ENCODE peak calls at places on chromosomes 2 and 18, in six cellular contexts. S, I, L, O, K and E are unnamed samples. For H3K27me3 and H3K4me1, the result is how much of the 10 kb centered on the place peaks cover.

GRCh38 chr2:169676850-169677249 is 17.4 kb downstream of the CFAP210 start:
- DNase-seq in L (no peak), S (no peak), O (no peak), I (peak), K (no peak), E (no peak)

GRCh38 chr2:88950010-88950409 is 258.5 kb downstream of the RPIA start:
- DNase-seq in O (no peak), I (no peak), K (no peak), L (peak), S (peak), E (no peak)

GRCh38 chr2:84970266-84970955 is 550 bp upstream of the KCMF1 start:
- DNase-seq in S (peak), O (peak), K (peak), I (peak), L (peak), E (peak)

GRCh38 chr2:149719695-149720094 is 132.1 kb upstream of the MMADHC start:
- DNase-seq in L (no peak), S (no peak), K (no peak), O (no peak), I (no peak), E (no peak)

GRCh38 chr18:59681521-59682004 is 15.7 kb downstream of the CCBE1 start:
- DNase-seq in I (peak), K (no peak), O (no peak), S (no peak), L (no peak), E (no peak)

GRCh38 chr2:28233070-28233718 is 159.5 kb upstream of the FOSL2 start:
- DNase-seq in O (peak), S (peak), I (no peak), L (no peak), K (no peak), E (no peak)

GRCh38 chr18:58900015-58900649 is 35.5 kb downstream of the ZNF532 start:
- DNase-seq in K (no peak), I (no peak), S (no peak), L (no peak), O (no peak), E (no peak)

GRCh38 chr2:71796174-71796592 is 342.8 kb downstream of the DYSF start:
- DNase-seq in I (no peak), K (no peak), O (no peak), S (peak), L (no peak), E (no peak)

GRCh38 chr2:238040918-238041317 is 19.9 kb upstream of the SCLY start:
- DNase-seq in K (no peak), I (no peak), S (no peak), L (no peak), O (no peak), E (no peak)
- H3K27me3 ChIP-seq in K (under half), I (under half), S (under half), L (under half), O (under half), E (under half)

DNA sequence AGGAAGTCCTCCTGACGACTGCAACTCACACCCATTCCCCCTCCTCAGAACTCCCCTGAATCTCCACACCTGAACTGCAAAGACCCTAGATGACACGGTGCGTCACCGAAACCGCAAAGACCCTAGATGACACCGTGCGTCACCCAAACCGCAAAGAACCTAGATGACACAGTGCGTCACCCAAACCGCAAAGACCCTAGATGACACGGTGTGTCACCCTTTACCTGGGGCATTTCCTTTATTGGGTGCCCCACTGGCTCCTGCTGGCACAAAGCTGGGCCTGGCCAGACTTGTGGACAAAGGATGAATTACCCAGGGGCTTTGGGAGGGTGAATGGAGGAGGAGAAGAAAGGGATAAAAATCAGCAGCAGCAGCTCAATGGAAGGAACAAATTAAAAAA is 123.8 kb downstream of the CELF4 start:
- DNase-seq in S (no peak), I (no peak), O (no peak), L (no peak), K (no peak), E (no peak)
- H3K4me1 ChIP-seq in S (under half), I (under half), O (under half), L (under half), K (under half), E (under half)

GRCh38 chr18:57440331-57441101 is 5.3 kb downstream of the ONECUT2 start:
- DNase-seq in I (peak), S (no peak), L (no peak), O (no peak), K (no peak), E (no peak)

GRCh38 chr18:57439985-57440330 is 4.8 kb downstream of the ONECUT2 start:
- DNase-seq in L (no peak), I (peak), O (no peak), S (no peak), K (no peak), E (no peak)

GRCh38 chr18:57443247-57443646 is 8.1 kb downstream of the ONECUT2 start:
- DNase-seq in O (no peak), I (no peak), L (no peak), S (no peak), K (no peak), E (no peak)

GRCh38 chr18:57439617-57439975 is 4.4 kb downstream of the ONECUT2 start:
- DNase-seq in I (peak), O (no peak), L (no peak), K (no peak), S (no peak), E (no peak)

GRCh38 chr18:57441395-57441794 is 6.2 kb downstream of the ONECUT2 start:
- DNase-seq in L (no peak), S (no peak), O (no peak), I (peak), K (no peak), E (no peak)
- H3K4me3 ChIP-seq in L (no peak), S (no peak), O (no peak), I (peak), K (no peak), E (no peak)

GRCh38 chr2:177735318-177735803 is 337.2 kb downstream of the PDE11A start:
- DNase-seq in S (no peak), I (no peak), O (no peak), K (no peak), L (no peak), E (no peak)

GRCh38 chr2:177733322-177733855 is 339.2 kb downstream of the PDE11A start:
- DNase-seq in S (no peak), I (peak), L (no peak), O (no peak), K (no peak), E (no peak)

GRCh38 chr2:177740718-177741117 is 331.9 kb downstream of the PDE11A start:
- DNase-seq in L (no peak), O (no peak), S (no peak), I (no peak), K (no peak), E (peak)

GRCh38 chr2:177741866-177742265 is 330.7 kb downstream of the PDE11A start:
- DNase-seq in I (no peak), O (no peak), S (no peak), L (no peak), K (no peak), E (no peak)

GRCh38 chr2:177738461-177739234 is 333.9 kb downstream of the PDE11A start:
- DNase-seq in K (no peak), L (no peak), I (no peak), O (no peak), S (no peak), E (no peak)
- H3K27me3 ChIP-seq in K (under half), L (under half), I (half or more), O (under half), S (under half), E (under half)

GRCh38 chr2:40283111-40283909 is 168.6 kb downstream of the SLC8A1 start:
- DNase-seq in K (no peak), I (no peak), L (no peak), S (no peak), O (no peak), E (no peak)
- H3K4me1 ChIP-seq in K (under half), I (under half), L (under half), S (half or more), O (under half), E (under half)